ENCODE peak calls at places on chromosomes 7 and 10, in eight cellular contexts. M, U, R, G, F, Q, J and L are unnamed samples.

GRCh38 chr10:126663328-126663727 is 7.2 kb downstream of the C10orf90 start:
- DNase-seq in Q (no peak), R (peak; percentile 55), U (no peak), J (no peak), M (peak; percentile 92), F (no peak), G (peak; percentile 71), L (peak; percentile 16)

GRCh38 chr7:17239046-17239445 is 59.4 kb upstream of the AHR start:
- DNase-seq in F (no peak), U (no peak), Q (no peak), J (no peak), R (peak; percentile 31), G (peak; percentile 36), M (no peak), L (no peak)

GRCh38 chr7:33155811-33156210 is 26.4 kb downstream of the BBS9 start:
- DNase-seq in G (peak; percentile 19), J (no peak), R (peak; percentile 63), M (peak; percentile 59), U (no peak), Q (no peak), F (no peak), L (no peak)

GRCh38 chr7:151518105-151518780 is 1.5 kb downstream of the RHEB start:
- DNase-seq in G (peak; percentile 39), Q (peak; percentile 29), F (peak; percentile 19), J (peak; percentile 54), M (peak; percentile 40), U (peak; percentile 54), R (peak; percentile 73), L (peak; percentile 49)

GRCh38 chr10:5551531-5552375 is 27.0 kb downstream of the CALML3 start:
- DNase-seq in U (peak; percentile 41), J (peak; percentile 35), F (no peak), M (no peak), R (no peak), G (no peak), Q (no peak), L (no peak)

GRCh38 chr7:93092757-93093370 is 24.9 kb downstream of the SAMD9 start:
- DNase-seq in M (peak; percentile 69), F (peak; percentile 12), Q (no peak), U (peak; percentile 63), R (peak; percentile 62), J (no peak), G (peak; percentile 79), L (no peak)

GRCh38 chr7:73526892-73527821 is 5.1 kb upstream of the BAZ1B start:
- DNase-seq in M (no peak), R (no peak), Q (peak; percentile 28), U (peak; percentile 77), F (peak; percentile 5), G (no peak), J (no peak), L (no peak)

GRCh38 chr10:74988787-74989574 is 122.5 kb upstream of the SAMD8 start:
- DNase-seq in M (peak; percentile 23), J (no peak), R (no peak), U (no peak), Q (no peak), F (no peak), G (no peak), L (no peak)

DNA sequence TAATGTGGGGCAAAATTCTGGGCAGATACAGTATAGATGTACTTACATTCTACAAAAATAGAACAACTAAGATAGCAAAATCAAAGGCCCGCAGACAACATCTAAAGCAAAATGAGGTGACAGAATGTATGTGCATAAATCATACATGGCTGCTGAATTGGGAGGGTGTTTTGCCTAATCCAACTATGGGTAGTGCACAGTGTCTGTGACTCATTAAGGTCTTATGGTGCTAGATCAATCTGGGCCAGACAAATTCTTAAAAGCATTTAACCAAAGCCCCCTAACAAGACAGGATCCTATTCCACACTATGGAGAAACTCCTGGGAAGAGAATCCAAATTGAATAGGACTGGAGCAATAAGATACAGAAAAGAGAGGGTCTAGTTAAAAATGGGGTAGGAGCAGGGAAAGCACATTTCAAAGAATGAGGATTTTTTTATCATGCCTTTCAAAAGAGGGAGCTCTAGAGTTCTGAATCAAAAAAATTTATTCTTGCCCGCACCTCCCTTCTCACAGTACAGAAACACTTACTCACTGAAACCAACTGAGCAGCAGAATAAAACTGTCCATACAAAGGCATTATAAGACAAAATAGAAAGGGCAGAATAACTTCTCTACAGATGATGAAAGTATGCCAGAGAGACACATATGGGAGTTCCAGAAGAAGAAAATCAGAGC is 181.3 kb downstream of the RNLS start:
- DNase-seq in M (peak; percentile 38), U (peak; percentile 52), Q (no peak), J (no peak), R (peak; percentile 59), G (peak; percentile 57), F (no peak), L (no peak)
- TF ChIP-seq CTCF in M (peak; percentile 55), U (peak; percentile 46), Q (peak; percentile 13), J (peak; percentile 26), R (peak; percentile 34), G (peak; percentile 46), F (no peak), L (no peak)

DNA sequence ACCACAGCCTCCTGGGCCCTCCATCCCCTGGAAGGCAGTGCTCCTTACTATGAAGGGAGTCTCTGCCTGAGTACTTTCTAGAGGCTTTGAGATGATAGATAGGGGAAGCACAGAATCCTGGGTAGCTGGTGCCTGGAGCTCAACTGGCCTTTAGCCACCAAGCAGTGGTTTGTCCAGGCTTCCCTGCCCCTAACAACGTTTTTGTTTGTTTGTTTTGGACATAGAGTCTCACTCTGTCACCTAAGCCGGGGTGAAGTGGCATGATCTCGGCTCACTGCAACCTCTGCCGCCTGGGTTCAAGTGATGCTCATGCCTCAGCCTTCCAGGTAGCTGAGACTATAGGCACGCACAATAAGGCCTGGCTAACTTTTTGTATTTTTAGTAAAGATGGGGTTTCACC is 289.4 kb downstream of the PLXNA4 start:
- DNase-seq in Q (no peak), R (no peak), J (no peak), G (no peak), F (no peak), U (no peak), M (no peak), L (no peak)
- TF ChIP-seq CTCF in Q (no peak), R (no peak), J (no peak), G (no peak), F (no peak), U (no peak), M (no peak), L (no peak)

GRCh38 chr7:55066479-55066878 is 47.7 kb downstream of the EGFR start:
- DNase-seq in Q (no peak), F (no peak), G (no peak), U (no peak), M (peak; percentile 77), J (no peak), R (no peak), L (no peak)

GRCh38 chr7:55063633-55064032 is 44.8 kb downstream of the EGFR start:
- DNase-seq in G (no peak), J (no peak), F (no peak), U (no peak), M (peak; percentile 61), R (peak; percentile 64), Q (no peak), L (no peak)

GRCh38 chr7:55066938-55067337 is 48.1 kb downstream of the EGFR start:
- DNase-seq in R (no peak), U (no peak), J (no peak), G (no peak), Q (no peak), F (no peak), M (no peak), L (no peak)

GRCh38 chr7:55065079-55065478 is 46.3 kb downstream of the EGFR start:
- DNase-seq in M (peak; percentile 99), R (peak; percentile 98), F (no peak), U (no peak), Q (no peak), G (peak; percentile 99), J (no peak), L (no peak)

DNA sequence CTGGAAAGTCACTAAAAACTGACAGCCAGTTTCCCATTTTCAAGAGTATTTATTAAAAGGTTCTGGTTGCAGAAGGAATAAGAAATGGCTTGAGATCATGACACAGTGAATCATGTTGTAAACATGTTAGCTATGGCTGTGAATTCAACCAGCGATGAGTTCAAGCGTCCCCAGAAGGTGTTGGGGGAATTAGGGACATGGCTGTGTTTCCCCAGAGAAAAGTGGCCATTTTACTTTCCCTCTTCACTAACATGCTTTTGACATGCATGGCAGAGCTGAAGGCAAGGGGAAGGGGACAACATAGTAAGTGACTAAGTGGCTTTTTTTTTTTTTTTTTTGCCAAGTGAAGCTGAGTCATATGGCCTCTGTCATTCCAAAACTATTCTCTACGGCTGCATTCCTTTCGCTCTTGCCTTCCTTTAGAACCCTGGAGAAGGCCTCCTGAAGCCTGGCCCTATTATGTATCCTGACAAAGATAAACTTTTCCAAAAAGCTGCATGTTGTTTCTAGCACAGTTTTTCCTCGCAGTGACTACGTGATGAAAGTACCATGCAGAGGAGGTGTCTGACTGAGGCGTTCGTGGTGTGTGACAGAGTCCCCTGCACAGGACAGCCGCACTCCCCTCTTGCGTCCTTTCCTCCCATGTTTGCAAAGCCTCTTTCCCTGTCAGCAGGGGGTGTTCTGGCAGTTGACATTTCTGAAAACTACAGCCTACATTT is 46.9 kb downstream of the EGFR start:
- DNase-seq in R (peak; percentile 91), J (no peak), M (peak; percentile 91), F (no peak), G (peak; percentile 93), U (no peak), Q (no peak), L (no peak)
- TF ChIP-seq CTCF in R (peak; percentile 11), J (no peak), M (peak; percentile 52), F (no peak), G (peak; percentile 26), U (no peak), Q (no peak), L (no peak)

GRCh38 chr7:27779873-27780272 is 39.9 kb downstream of the TAX1BP1 start:
- DNase-seq in Q (no peak), F (no peak), R (no peak), G (peak; percentile 14), J (no peak), U (no peak), M (no peak), L (no peak)

GRCh38 chr7:27771111-27771510 is 31.1 kb downstream of the TAX1BP1 start:
- DNase-seq in R (no peak), J (no peak), M (no peak), U (no peak), Q (no peak), F (no peak), G (no peak), L (no peak)

GRCh38 chr7:27775772-27776171 is 35.8 kb downstream of the TAX1BP1 start:
- DNase-seq in J (no peak), G (no peak), Q (no peak), R (no peak), M (no peak), F (no peak), U (no peak), L (no peak)

GRCh38 chr7:27777662-27778061 is 37.7 kb downstream of the TAX1BP1 start:
- DNase-seq in M (no peak), R (no peak), Q (no peak), G (no peak), J (no peak), U (no peak), F (no peak), L (no peak)

DNA sequence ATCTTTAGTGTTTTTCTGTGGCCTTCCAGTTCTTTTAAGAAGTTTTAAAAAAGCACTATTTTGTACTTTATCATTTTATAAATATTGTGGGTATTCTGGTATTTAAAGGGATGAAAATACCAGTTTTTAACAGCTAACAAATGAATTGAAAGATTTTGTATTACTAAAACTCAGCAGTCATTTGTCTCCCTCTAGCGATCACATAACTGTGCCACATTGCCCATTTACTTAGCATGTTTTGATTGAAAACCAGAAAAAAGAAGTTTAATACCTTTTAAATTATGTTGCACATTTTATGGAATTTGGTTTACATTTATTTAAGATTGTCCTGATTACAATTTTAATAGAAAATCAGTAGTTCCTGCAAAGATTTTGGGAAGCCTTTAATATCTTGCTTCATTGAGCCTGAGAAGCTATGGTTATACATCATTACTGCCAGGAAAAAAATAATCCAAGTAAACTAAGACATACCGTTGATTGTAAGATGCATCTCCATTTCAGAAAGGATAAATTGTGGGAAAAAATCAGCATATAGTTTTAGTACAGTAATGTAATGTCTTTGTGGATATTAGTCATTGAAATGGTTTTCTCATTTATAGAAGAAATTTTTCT is 34.9 kb downstream of the TAX1BP1 start:
- DNase-seq in M (peak; percentile 51), Q (no peak), F (no peak), R (peak; percentile 68), U (no peak), J (no peak), G (peak; percentile 76), L (no peak)
- TF ChIP-seq CTCF in M (peak; percentile 87), Q (no peak), F (peak; percentile 32), R (peak; percentile 65), U (peak; percentile 18), J (no peak), G (peak; percentile 77), L (peak; percentile 46)